ENCODE peak calls at places on chromosomes 5 and 9, in ten cellular contexts. I is RWPE1, U is NCI-H774, X is sigmoid colon, K is AG09319, S is HuH-7.5, O is retina, L is activated T-helper 1 cell treated with Interleukin-2 at 50 U/mL for 16 hours, V is heart left ventricle, F is HCT116. Y is an unnamed sample.
A peak's percentile ranks its signal among the peaks of the same experiment; 100 is the strongest.

GRCh38 chr5:65482727-65483473 is 1.2 kb upstream of the ADAMTS6 start:
- DNase-seq in O (peak; percentile 66), F (no peak), L (no peak), U (peak; percentile 45), I (peak; percentile 72), S (no peak), X (no peak), V (peak; percentile 27), K (peak; percentile 16), Y (no peak)

GRCh38 chr5:60178101-60178500 is 284.6 kb upstream of the PDE4D start:
- DNase-seq in X (no peak), S (no peak), F (no peak), U (no peak), I (no peak), K (no peak), O (no peak), L (no peak), V (no peak), Y (no peak)

GRCh38 chr9:91285729-91286353 is 75.9 kb downstream of the AUH start:
- DNase-seq in F (no peak), I (no peak), U (no peak), S (no peak), V (no peak), X (no peak), K (no peak), O (no peak), L (no peak), Y (no peak)

GRCh38 chr5:76724871-76725270 is 8.9 kb downstream of the F2R start:
- DNase-seq in U (no peak), F (no peak), X (no peak), V (no peak), L (no peak), S (no peak), I (no peak), O (no peak), K (no peak), Y (no peak)

GRCh38 chr5:35229076-35230042 is 928 bp downstream of the PRLR start:
- DNase-seq in U (peak; percentile 38), X (no peak), L (no peak), V (no peak), K (no peak), F (no peak), S (peak; percentile 81), I (peak; percentile 44), O (peak; percentile 67), Y (peak; percentile 83)

GRCh38 chr5:62457071-62457470 is 44.5 kb downstream of the IPO11 start:
- DNase-seq in K (no peak), F (no peak), S (no peak), U (no peak), V (no peak), O (no peak), X (no peak), L (no peak), I (peak; percentile 51), Y (no peak)

GRCh38 chr9:132877818-132878694 is at the start of gene AK8:
- DNase-seq in X (peak; percentile 86), L (peak; percentile 69), V (peak; percentile 68), F (peak; percentile 48), K (peak; percentile 36), U (peak; percentile 73), S (peak; percentile 85), I (peak; percentile 97), O (peak; percentile 97), Y (peak; percentile 62)

GRCh38 chr5:24059006-24059405 is 551.6 kb downstream of the PRDM9 start:
- DNase-seq in V (no peak), I (no peak), K (no peak), X (no peak), S (no peak), U (no peak), L (no peak), F (no peak), O (no peak), Y (no peak)

GRCh38 chr9:128456613-128457061 is 831 bp downstream of the ODF2 start:
- DNase-seq in K (peak; percentile 30), O (peak; percentile 82), U (peak; percentile 70), F (peak; percentile 28), I (peak; percentile 96), L (peak; percentile 52), V (peak; percentile 74), S (peak; percentile 87), X (peak; percentile 86), Y (peak; percentile 73)

GRCh38 chr5:92991681-92992472 is 589.1 kb downstream of the NR2F1-AS1 start:
- DNase-seq in S (no peak), V (no peak), U (no peak), I (no peak), X (no peak), K (no peak), L (no peak), O (peak; percentile 71), F (no peak), Y (no peak)

GRCh38 chr9:37617837-37618236 is 25.4 kb upstream of the TOMM5 start:
- DNase-seq in S (no peak), F (no peak), K (no peak), I (peak; percentile 20), V (no peak), X (no peak), U (no peak), O (peak; percentile 66), L (no peak), Y (no peak)